ENCODE peak calls at places on chromosomes 16 and 17, in five cellular contexts. One of them, this sample, is unnamed.

GRCh38 chr16:76428858-76429257 is 151.7 kb downstream of the CNTNAP4 start:
- DNase-seq in NCI-H1436 treated with DMSO at 0.1 percent for 48 hours: no peak
- DNase-seq in skeletal muscle cell: no peak
- DNase-seq in T-cell: no peak
- DNase-seq in retina: no peak
- DNase-seq in this sample: no peak

GRCh38 chr17:43732961-43733360 is 25.6 kb downstream of the SOST start:
- DNase-seq in skeletal muscle cell: peak
- DNase-seq in retina: no peak
- DNase-seq in NCI-H1436 treated with DMSO at 0.1 percent for 48 hours: no peak
- DNase-seq in T-cell: no peak
- DNase-seq in this sample: no peak

GRCh38 chr17:54785643-54786258 is 114.9 kb upstream of the TOM1L1 start:
- DNase-seq in skeletal muscle cell: no peak
- DNase-seq in retina: no peak
- DNase-seq in NCI-H1436 treated with DMSO at 0.1 percent for 48 hours: no peak
- DNase-seq in T-cell: no peak
- DNase-seq in this sample: no peak

GRCh38 chr16:69563605-69564580 is 1.9 kb upstream of the NFAT5 start:
- DNase-seq in NCI-H1436 treated with DMSO at 0.1 percent for 48 hours: no peak
- DNase-seq in T-cell: peak
- DNase-seq in retina: peak
- DNase-seq in skeletal muscle cell: no peak
- DNase-seq in this sample: peak

GRCh38 chr17:31052187-31052889 is 42.4 kb upstream of the NF1 start:
- DNase-seq in NCI-H1436 treated with DMSO at 0.1 percent for 48 hours: no peak
- DNase-seq in skeletal muscle cell: peak
- DNase-seq in retina: no peak
- DNase-seq in T-cell: no peak
- DNase-seq in this sample: no peak

GRCh38 chr17:29914819-29915537 is 15.1 kb downstream of the SSH2 start:
- DNase-seq in retina: no peak
- DNase-seq in NCI-H1436 treated with DMSO at 0.1 percent for 48 hours: peak
- DNase-seq in T-cell: no peak
- DNase-seq in skeletal muscle cell: no peak
- DNase-seq in this sample: no peak

GRCh38 chr17:44862278-44862914 is 14.7 kb downstream of the HIGD1B start:
- DNase-seq in skeletal muscle cell: no peak
- DNase-seq in NCI-H1436 treated with DMSO at 0.1 percent for 48 hours: no peak
- DNase-seq in retina: no peak
- DNase-seq in T-cell: no peak
- DNase-seq in this sample: no peak

GRCh38 chr17:34797724-34798123 is 163.5 kb downstream of the CCT6B start:
- DNase-seq in T-cell: peak
- DNase-seq in retina: peak
- DNase-seq in skeletal muscle cell: no peak
- DNase-seq in NCI-H1436 treated with DMSO at 0.1 percent for 48 hours: no peak
- DNase-seq in this sample: no peak

GRCh38 chr17:43094129-43094834 is 30.9 kb downstream of the BRCA1 start:
- DNase-seq in skeletal muscle cell: peak
- DNase-seq in NCI-H1436 treated with DMSO at 0.1 percent for 48 hours: no peak
- DNase-seq in T-cell: no peak
- DNase-seq in retina: no peak
- DNase-seq in this sample: no peak

GRCh38 chr17:62628845-62629555 is 1.5 kb downstream of the MRC2 start:
- DNase-seq in T-cell: no peak
- DNase-seq in skeletal muscle cell: no peak
- DNase-seq in retina: peak
- DNase-seq in NCI-H1436 treated with DMSO at 0.1 percent for 48 hours: no peak
- DNase-seq in this sample: no peak

GRCh38 chr17:71203953-71204352 is 916.9 kb upstream of the SOX9 start:
- DNase-seq in retina: no peak
- DNase-seq in NCI-H1436 treated with DMSO at 0.1 percent for 48 hours: no peak
- DNase-seq in skeletal muscle cell: no peak
- DNase-seq in T-cell: no peak
- DNase-seq in this sample: no peak

GRCh38 chr16:13351651-13352217 is 450.3 kb downstream of the SHISA9 start:
- DNase-seq in NCI-H1436 treated with DMSO at 0.1 percent for 48 hours: no peak
- DNase-seq in T-cell: no peak
- DNase-seq in retina: no peak
- DNase-seq in skeletal muscle cell: no peak
- DNase-seq in this sample: no peak

GRCh38 chr16:64167851-64168770 is 953.8 kb downstream of the CDH11 start:
- DNase-seq in T-cell: no peak
- DNase-seq in skeletal muscle cell: no peak
- DNase-seq in NCI-H1436 treated with DMSO at 0.1 percent for 48 hours: no peak
- DNase-seq in retina: peak
- DNase-seq in this sample: no peak

GRCh38 chr16:76389126-76389525 is 111.9 kb downstream of the CNTNAP4 start:
- DNase-seq in T-cell: no peak
- DNase-seq in NCI-H1436 treated with DMSO at 0.1 percent for 48 hours: no peak
- DNase-seq in skeletal muscle cell: peak
- DNase-seq in retina: no peak
- DNase-seq in this sample: no peak

GRCh38 chr17:1012823-1013728 is 16.1 kb downstream of the TIMM22 start:
- DNase-seq in T-cell: no peak
- DNase-seq in skeletal muscle cell: no peak
- DNase-seq in retina: no peak
- DNase-seq in NCI-H1436 treated with DMSO at 0.1 percent for 48 hours: no peak
- DNase-seq in this sample: no peak

GRCh38 chr17:70313031-70313430 is 143.7 kb downstream of the KCNJ2 start:
- DNase-seq in skeletal muscle cell: no peak
- DNase-seq in NCI-H1436 treated with DMSO at 0.1 percent for 48 hours: no peak
- DNase-seq in retina: no peak
- DNase-seq in T-cell: no peak
- DNase-seq in this sample: no peak

GRCh38 chr17:68480885-68481284 is 23.6 kb upstream of the WIPI1 start:
- DNase-seq in skeletal muscle cell: no peak
- DNase-seq in retina: no peak
- DNase-seq in NCI-H1436 treated with DMSO at 0.1 percent for 48 hours: no peak
- DNase-seq in T-cell: no peak
- DNase-seq in this sample: no peak

GRCh38 chr17:77312786-77313599 is 172.2 kb downstream of the SEC14L1 start:
- DNase-seq in NCI-H1436 treated with DMSO at 0.1 percent for 48 hours: no peak
- DNase-seq in T-cell: no peak
- DNase-seq in skeletal muscle cell: peak
- DNase-seq in retina: no peak
- DNase-seq in this sample: no peak

GRCh38 chr16:74626741-74627416 is 20.0 kb upstream of the GLG1 start:
- DNase-seq in retina: no peak
- DNase-seq in skeletal muscle cell: no peak
- DNase-seq in T-cell: no peak
- DNase-seq in NCI-H1436 treated with DMSO at 0.1 percent for 48 hours: no peak
- DNase-seq in this sample: no peak

GRCh38 chr17:77916771-77917481 is 41.6 kb upstream of the TNRC6C start:
- DNase-seq in NCI-H1436 treated with DMSO at 0.1 percent for 48 hours: no peak
- DNase-seq in retina: no peak
- DNase-seq in T-cell: no peak
- DNase-seq in skeletal muscle cell: no peak
- DNase-seq in this sample: peak

GRCh38 chr16:80804061-80804450 is 342 bp downstream of the CDYL2 start:
- DNase-seq in retina: peak
- DNase-seq in skeletal muscle cell: peak
- DNase-seq in T-cell: peak
- DNase-seq in NCI-H1436 treated with DMSO at 0.1 percent for 48 hours: no peak
- DNase-seq in this sample: no peak

GRCh38 chr16:4345439-4346204 is 5.5 kb downstream of the PAM16 start:
- DNase-seq in retina: no peak
- DNase-seq in NCI-H1436 treated with DMSO at 0.1 percent for 48 hours: no peak
- DNase-seq in T-cell: no peak
- DNase-seq in skeletal muscle cell: no peak
- DNase-seq in this sample: no peak

GRCh38 chr16:85145734-85146531 is 33.7 kb upstream of the CIBAR2 start:
- DNase-seq in skeletal muscle cell: no peak
- DNase-seq in retina: no peak
- DNase-seq in NCI-H1436 treated with DMSO at 0.1 percent for 48 hours: no peak
- DNase-seq in T-cell: no peak
- DNase-seq in this sample: no peak

GRCh38 chr16:79845006-79845733 is 244.6 kb upstream of the MAF start:
- DNase-seq in NCI-H1436 treated with DMSO at 0.1 percent for 48 hours: no peak
- DNase-seq in skeletal muscle cell: no peak
- DNase-seq in T-cell: no peak
- DNase-seq in retina: peak
- DNase-seq in this sample: peak

GRCh38 chr17:71180801-71181385 is 939.9 kb upstream of the SOX9 start:
- DNase-seq in NCI-H1436 treated with DMSO at 0.1 percent for 48 hours: peak
- DNase-seq in retina: no peak
- DNase-seq in T-cell: no peak
- DNase-seq in skeletal muscle cell: peak
- DNase-seq in this sample: no peak

GRCh38 chr17:71821512-71821911 is 299.3 kb upstream of the SOX9 start:
- DNase-seq in skeletal muscle cell: no peak
- DNase-seq in T-cell: no peak
- DNase-seq in NCI-H1436 treated with DMSO at 0.1 percent for 48 hours: no peak
- DNase-seq in retina: no peak
- DNase-seq in this sample: no peak

GRCh38 chr16:56382901-56383355 is 42.4 kb downstream of the AMFR start:
- DNase-seq in T-cell: no peak
- DNase-seq in NCI-H1436 treated with DMSO at 0.1 percent for 48 hours: no peak
- DNase-seq in retina: no peak
- DNase-seq in skeletal muscle cell: no peak
- DNase-seq in this sample: no peak

GRCh38 chr16:728131-728889 is 1.4 kb downstream of the HAGHL start:
- DNase-seq in NCI-H1436 treated with DMSO at 0.1 percent for 48 hours: no peak
- DNase-seq in skeletal muscle cell: peak
- DNase-seq in T-cell: peak
- DNase-seq in retina: peak
- DNase-seq in this sample: no peak

GRCh38 chr16:21185659-21186325 is 25.6 kb downstream of the ZP2 start:
- DNase-seq in NCI-H1436 treated with DMSO at 0.1 percent for 48 hours: no peak
- DNase-seq in retina: no peak
- DNase-seq in skeletal muscle cell: no peak
- DNase-seq in T-cell: no peak
- DNase-seq in this sample: no peak

GRCh38 chr17:20314834-20315233 is 152.5 kb downstream of the LGALS9B start:
- DNase-seq in retina: peak
- DNase-seq in skeletal muscle cell: no peak
- DNase-seq in T-cell: no peak
- DNase-seq in NCI-H1436 treated with DMSO at 0.1 percent for 48 hours: no peak
- DNase-seq in this sample: no peak

GRCh38 chr16:678858-679807 is 1.1 kb upstream of the STUB1 start:
- DNase-seq in skeletal muscle cell: no peak
- DNase-seq in T-cell: no peak
- DNase-seq in NCI-H1436 treated with DMSO at 0.1 percent for 48 hours: no peak
- DNase-seq in retina: peak
- DNase-seq in this sample: no peak

GRCh38 chr17:73141411-73141810 is 23.4 kb upstream of the SSTR2 start:
- DNase-seq in NCI-H1436 treated with DMSO at 0.1 percent for 48 hours: no peak
- DNase-seq in skeletal muscle cell: no peak
- DNase-seq in T-cell: no peak
- DNase-seq in retina: no peak
- DNase-seq in this sample: no peak

GRCh38 chr16:66382966-66383299 is 16.4 kb downstream of the CDH5 start:
- DNase-seq in NCI-H1436 treated with DMSO at 0.1 percent for 48 hours: no peak
- DNase-seq in skeletal muscle cell: peak
- DNase-seq in retina: no peak
- DNase-seq in T-cell: no peak
- DNase-seq in this sample: no peak